ENCODE peak calls at places on chromosomes 4 and X, in five cellular contexts. W is stomach, J is endothelial cell of umbilical vein, C is HCT116, Q is suprapubic skin. T is an unnamed sample.

GRCh38 chr4:69617083-69617694 is 22.3 kb downstream of the UGT2A2 start:
- DNase-seq in Q (no peak), W (no peak), J (peak), C (peak), T (peak)

GRCh38 chrX:63128509-63128908 is 222.6 kb downstream of the SPIN4 start:
- DNase-seq in C (peak), Q (no peak), J (no peak), W (no peak), T (peak)

GRCh38 chr4:126727461-126727860 is 905.3 kb upstream of the INTU start:
- DNase-seq in J (peak), W (no peak), C (no peak), Q (no peak), T (no peak)

GRCh38 chr4:162101337-162101736 is 62.5 kb downstream of the FSTL5 start:
- DNase-seq in J (no peak), Q (no peak), W (no peak), C (no peak), T (no peak)

GRCh38 chrX:15816886-15817285 is 26.6 kb downstream of the ZRSR2 start:
- DNase-seq in Q (no peak), C (no peak), W (no peak), J (no peak), T (no peak)

GRCh38 chrX:120022763-120023162 is 54.7 kb downstream of the RHOXF2B start:
- DNase-seq in J (no peak), W (no peak), Q (no peak), C (no peak), T (no peak)

GRCh38 chr4:39636786-39637185 is 1.9 kb downstream of the SMIM14 start:
- DNase-seq in Q (no peak), W (no peak), C (no peak), J (no peak), T (peak)

GRCh38 chr4:153222790-153223417 is 18.7 kb downstream of the TRIM2 start:
- DNase-seq in W (peak), J (peak), Q (peak), C (no peak), T (peak)

GRCh38 chrX:136542281-136542680 is 10.3 kb downstream of the VGLL1 start:
- DNase-seq in J (no peak), W (no peak), Q (no peak), C (no peak), T (no peak)

GRCh38 chrX:36414056-36414455 is 494.5 kb downstream of the CFAP47 start:
- DNase-seq in J (no peak), Q (no peak), C (no peak), W (no peak), T (no peak)

GRCh38 chr4:111187108-111187507 is 564.2 kb upstream of the PITX2 start:
- DNase-seq in J (no peak), W (no peak), C (no peak), Q (no peak), T (no peak)

GRCh38 chr4:110620352-110621327 is 2.2 kb downstream of the PITX2 start:
- DNase-seq in C (no peak), Q (no peak), J (peak), W (no peak), T (peak)

GRCh38 chr4:138935135-138935795 is 80.3 kb upstream of the NOCT start:
- DNase-seq in Q (no peak), J (no peak), W (no peak), C (no peak), T (no peak)

GRCh38 chr4:158946825-158947224 is 156.1 kb upstream of the RAPGEF2 start:
- DNase-seq in C (no peak), Q (no peak), W (no peak), J (no peak), T (no peak)

GRCh38 chr4:121936101-121936500 is 15.8 kb downstream of the TRPC3 start:
- DNase-seq in Q (no peak), W (no peak), C (no peak), J (no peak), T (no peak)

GRCh38 chr4:25367004-25367621 is 9.9 kb upstream of the ANAPC4 start:
- DNase-seq in Q (no peak), J (peak), C (no peak), W (no peak), T (peak)

GRCh38 chrX:107626916-107627315 is 1.4 kb upstream of the PRPS1 start:
- DNase-seq in C (no peak), J (no peak), W (no peak), Q (no peak), T (no peak)

GRCh38 chr4:141027421-141027820 is 105.8 kb downstream of the RNF150 start:
- DNase-seq in Q (no peak), J (no peak), C (no peak), W (no peak), T (no peak)

GRCh38 chrX:129980043-129980442 is 2.4 kb upstream of the BCORL1 start:
- DNase-seq in C (no peak), J (no peak), Q (peak), W (peak), T (no peak)

GRCh38 chr4:83716874-83717273 is 181.0 kb downstream of the GPAT3 start:
- DNase-seq in J (no peak), Q (no peak), C (no peak), W (no peak), T (no peak)

GRCh38 chr4:88573995-88574394 is 18.3 kb upstream of the HERC3 start:
- DNase-seq in Q (no peak), J (no peak), C (peak), W (no peak), T (no peak)

GRCh38 chr4:86326399-86326798 is 33.5 kb downstream of the MAPK10 start:
- DNase-seq in J (no peak), C (no peak), Q (no peak), W (no peak), T (no peak)

GRCh38 chr4:53649357-53649756 is 58.1 kb upstream of the LNX1 start:
- DNase-seq in J (no peak), W (no peak), C (no peak), Q (no peak), T (no peak)

GRCh38 chrX:153778684-153779101 is 2.1 kb upstream of the SRPK3 start:
- DNase-seq in J (no peak), W (no peak), C (no peak), Q (no peak), T (peak)

GRCh38 chrX:23338334-23338733 is 3.7 kb downstream of the PTCHD1 start:
- DNase-seq in C (no peak), J (no peak), W (no peak), Q (no peak), T (no peak)

GRCh38 chr4:148443550-148444295 is 1.5 kb upstream of the NR3C2 start:
- DNase-seq in Q (peak), W (peak), C (no peak), J (peak), T (peak)

GRCh38 chrX:22128961-22129360 is 96.8 kb downstream of the PHEX start:
- DNase-seq in W (no peak), C (no peak), Q (no peak), J (no peak), T (no peak)

GRCh38 chr4:167117273-167117672 is 117.0 kb downstream of the SPOCK3 start:
- DNase-seq in J (no peak), W (no peak), Q (no peak), C (no peak), T (no peak)

GRCh38 chr4:113607147-113607720 is 154.3 kb downstream of the CAMK2D start:
- DNase-seq in W (no peak), C (no peak), J (no peak), Q (no peak), T (no peak)
- TF ChIP-seq POLR2A in W (no peak), C (no peak), J (no peak), Q (no peak), T (no peak)

GRCh38 chrX:48574270-48575266 is at the start of gene RBM3:
- DNase-seq in C (peak), Q (peak), J (peak), W (peak), T (peak)
- TF ChIP-seq POLR2A in C (peak), Q (peak), J (peak), W (peak), T (peak)

GRCh38 chrX:48539345-48540014 is at the start of gene TBC1D25:
- DNase-seq in Q (peak), J (peak), C (peak), W (peak), T (peak)
- TF ChIP-seq POLR2A in Q (peak), J (no peak), C (no peak), W (no peak), T (no peak)

DNA sequence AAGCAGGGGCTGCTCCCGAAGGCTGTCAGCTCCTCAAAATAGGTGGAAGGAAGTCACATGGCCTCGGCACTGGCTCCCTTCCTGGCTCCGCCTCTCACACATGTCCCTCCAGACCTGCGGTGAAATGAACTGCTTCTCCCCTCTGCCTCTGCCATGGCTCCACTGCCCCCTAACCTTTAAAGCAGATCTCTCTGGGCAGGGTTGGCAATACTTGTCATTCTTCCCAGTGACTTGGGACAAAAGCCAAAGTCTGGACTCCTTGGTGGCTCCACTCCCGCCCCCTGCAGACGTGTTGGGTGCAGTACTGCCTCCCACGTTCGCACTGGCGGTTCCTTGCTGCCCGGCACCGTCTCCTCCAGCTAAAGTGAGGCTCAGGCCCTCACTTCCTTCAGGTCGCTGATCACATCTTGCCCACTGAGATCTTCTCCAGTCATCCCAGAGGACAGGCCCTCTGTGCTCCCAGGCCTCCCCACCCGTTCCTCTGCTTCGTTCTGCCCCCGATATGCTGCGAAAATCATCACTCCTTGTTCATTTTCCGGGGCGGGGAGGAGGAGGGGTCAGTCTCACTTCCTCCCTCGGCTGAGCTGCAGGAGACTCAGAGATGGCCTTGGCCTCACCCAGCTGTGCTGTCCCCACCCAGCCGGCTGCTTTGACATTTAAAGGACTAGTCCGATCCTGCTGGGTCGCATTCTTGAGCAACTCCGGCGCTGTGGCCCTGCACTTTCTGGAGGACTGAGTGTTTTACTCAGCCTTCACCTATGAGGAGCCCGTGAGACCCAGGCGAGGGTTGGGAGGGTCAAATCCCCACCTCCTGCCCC is 97.4 kb downstream of the PHKA2 start:
- DNase-seq in J (peak), C (peak), W (peak), Q (peak), T (peak)
- TF ChIP-seq POLR2A in J (no peak), C (no peak), W (no peak), Q (no peak), T (no peak)